ENCODE peak calls at places on chromosome 2, in six cellular contexts. Y is tibial artery; M is tibial nerve; X is GM23338; F is lower lobe of right lung; T is CD8-positive, alpha-beta memory T cell. C is an unnamed sample. For H3K36me3, the result is how much of the 10 kb centered on the place peaks cover.

GRCh38 chr2:230347659-230348305 is 20.8 kb downstream of the SP140L start:
- DNase-seq in F (no peak), X (no peak), T (no peak), Y (no peak), M (no peak), C (no peak)

GRCh38 chr2:71530246-71530986 is 77.1 kb downstream of the DYSF start:
- DNase-seq in X (peak), T (no peak), Y (no peak), F (no peak), M (no peak), C (peak)

GRCh38 chr2:241154915-241155314 is 4.6 kb downstream of the PPP1R7 start:
- DNase-seq in M (no peak), F (no peak), Y (no peak), X (no peak), T (no peak), C (no peak)

GRCh38 chr2:14285812-14286211 is 346.7 kb upstream of the LRATD1 start:
- DNase-seq in T (no peak), X (no peak), M (no peak), F (no peak), Y (no peak), C (no peak)

GRCh38 chr2:208531361-208531760 is 124.8 kb downstream of the PTH2R start:
- DNase-seq in T (no peak), X (no peak), Y (no peak), M (no peak), F (no peak), C (no peak)

GRCh38 chr2:124286089-124286783 is 261.1 kb downstream of the CNTNAP5 start:
- DNase-seq in M (no peak), F (no peak), Y (no peak), T (no peak), X (peak), C (peak)

GRCh38 chr2:86193901-86194567 is 1.2 kb downstream of the IMMT start:
- DNase-seq in X (peak), T (no peak), Y (no peak), F (no peak), M (no peak), C (no peak)

GRCh38 chr2:17043173-17043572 is 377.5 kb upstream of the CYRIA start:
- DNase-seq in X (no peak), T (no peak), Y (no peak), F (no peak), M (no peak), C (no peak)

GRCh38 chr2:178208817-178209216 is 14.5 kb downstream of the OSBPL6 start:
- DNase-seq in M (no peak), T (no peak), X (peak), Y (no peak), F (no peak), C (no peak)

GRCh38 chr2:202069189-202070050 is 3.6 kb upstream of the KIAA2012 start:
- DNase-seq in X (no peak), M (no peak), F (no peak), T (no peak), Y (no peak), C (no peak)

GRCh38 chr2:68441994-68442322 is 25.1 kb downstream of the FBXO48 start:
- DNase-seq in T (no peak), M (no peak), F (no peak), Y (no peak), X (no peak), C (no peak)

GRCh38 chr2:183037281-183037659 is 987 bp downstream of the NCKAP1 start:
- DNase-seq in M (peak), X (no peak), T (no peak), F (no peak), Y (no peak), C (no peak)

GRCh38 chr2:100909571-100909970 is 89.6 kb downstream of the NPAS2 start:
- DNase-seq in F (no peak), M (no peak), Y (no peak), T (no peak), X (no peak), C (no peak)
- H3K4me3 ChIP-seq in F (no peak), M (no peak), Y (no peak), T (no peak), X (no peak), C (no peak)

GRCh38 chr2:189076131-189076530 is 102.0 kb downstream of the COL3A1 start:
- DNase-seq in X (no peak), F (no peak), T (no peak), M (no peak), Y (no peak), C (no peak)
- H3K36me3 ChIP-seq in X (under half), F (under half), T (under half), M (under half), Y (under half), C (half or more)

DNA sequence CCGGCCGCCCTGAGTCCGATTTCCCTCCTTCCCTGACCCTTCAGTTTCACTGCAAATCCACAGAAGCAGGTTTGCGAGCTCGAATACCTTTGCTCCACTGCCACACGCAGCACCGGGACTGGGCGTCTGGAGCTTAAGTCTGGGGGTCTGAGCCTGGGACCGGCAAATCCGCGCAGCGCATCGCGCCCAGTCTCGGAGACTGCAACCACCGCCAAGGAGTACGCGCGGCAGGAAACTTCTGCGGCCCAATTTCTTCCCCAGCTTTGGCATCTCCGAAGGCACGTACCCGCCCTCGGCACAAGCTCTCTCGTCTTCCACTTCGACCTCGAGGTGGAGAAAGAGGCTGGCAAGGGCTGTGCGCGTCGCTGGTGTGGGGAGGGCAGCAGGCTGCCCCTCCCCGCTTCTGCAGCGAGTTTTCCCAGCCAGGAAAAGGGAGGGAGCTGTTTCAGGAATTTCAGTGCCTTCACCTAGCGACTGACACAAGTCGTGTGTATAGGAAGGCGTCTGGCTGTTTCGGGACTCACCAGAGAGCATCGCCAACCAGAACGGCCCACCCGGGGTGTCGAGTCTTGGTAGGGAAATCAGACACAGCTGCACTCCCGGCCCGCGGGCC is 4.6 kb downstream of the SIX2 start:
- DNase-seq in F (no peak), Y (no peak), T (no peak), X (peak), M (no peak), C (no peak)
- H3K4me3 ChIP-seq in F (peak), Y (no peak), T (no peak), X (peak), M (no peak), C (no peak)

GRCh38 chr2:11788725-11789124 is 42.3 kb downstream of the LPIN1 start:
- DNase-seq in T (no peak), X (no peak), F (no peak), Y (no peak), M (no peak), C (no peak)

GRCh38 chr2:11787991-11788390 is 41.6 kb downstream of the LPIN1 start:
- DNase-seq in T (no peak), X (no peak), F (no peak), Y (no peak), M (no peak), C (no peak)

GRCh38 chr2:11786592-11786991 is 40.2 kb downstream of the LPIN1 start:
- DNase-seq in X (no peak), T (no peak), F (no peak), M (no peak), Y (no peak), C (no peak)

GRCh38 chr2:11789243-11789642 is 42.8 kb downstream of the LPIN1 start:
- DNase-seq in T (no peak), X (no peak), M (no peak), F (no peak), Y (no peak), C (no peak)

GRCh38 chr2:11790228-11790627 is 43.8 kb downstream of the LPIN1 start:
- DNase-seq in M (no peak), T (no peak), F (no peak), X (no peak), Y (no peak), C (no peak)
- H3K36me3 ChIP-seq in M (under half), T (half or more), F (half or more), X (under half), Y (half or more), C (half or more)

GRCh38 chr2:159897720-159898119 is 99.7 kb upstream of the CD302 start:
- DNase-seq in M (no peak), X (no peak), T (no peak), Y (no peak), F (no peak), C (no peak)

GRCh38 chr2:159902722-159903121 is 104.7 kb upstream of the CD302 start:
- DNase-seq in T (no peak), F (no peak), M (no peak), X (no peak), Y (no peak), C (no peak)

GRCh38 chr2:159897081-159897480 is 99.1 kb upstream of the CD302 start:
- DNase-seq in X (no peak), M (no peak), F (no peak), T (no peak), Y (no peak), C (no peak)

GRCh38 chr2:159903404-159904126 is 105.6 kb upstream of the CD302 start:
- DNase-seq in Y (peak), M (no peak), X (no peak), T (peak), F (peak), C (peak)

GRCh38 chr2:159900343-159900742 is 102.3 kb upstream of the CD302 start:
- DNase-seq in X (no peak), M (no peak), Y (no peak), T (no peak), F (no peak), C (no peak)
- H3K4me3 ChIP-seq in X (no peak), M (no peak), Y (no peak), T (no peak), F (no peak), C (no peak)

GRCh38 chr2:159227467-159227866 is 59.0 kb downstream of the WDSUB1 start:
- DNase-seq in T (peak), F (no peak), M (no peak), X (no peak), Y (no peak), C (no peak)
- H3K36me3 ChIP-seq in T (under half), F (half or more), M (under half), X (under half), Y (half or more), C (under half)

GRCh38 chr2:136765256-136765735 is at the start of gene THSD7B:
- DNase-seq in X (peak), Y (no peak), M (no peak), F (no peak), T (no peak), C (no peak)

GRCh38 chr2:136764397-136765255 is 719 bp upstream of the THSD7B start:
- DNase-seq in F (no peak), Y (no peak), M (no peak), T (no peak), X (peak), C (no peak)

GRCh38 chr2:136770384-136770783 is 5.0 kb downstream of the THSD7B start:
- DNase-seq in X (peak), T (no peak), F (no peak), Y (no peak), M (no peak), C (no peak)

GRCh38 chr2:136767030-136767429 is 1.7 kb downstream of the THSD7B start:
- DNase-seq in T (no peak), Y (no peak), X (no peak), M (no peak), F (no peak), C (no peak)

GRCh38 chr2:136765736-136766323 is 485 bp downstream of the THSD7B start:
- DNase-seq in M (no peak), X (peak), F (no peak), Y (no peak), T (no peak), C (no peak)
- H3K4me3 ChIP-seq in M (peak), X (peak), F (peak), Y (peak), T (no peak), C (no peak)

DNA sequence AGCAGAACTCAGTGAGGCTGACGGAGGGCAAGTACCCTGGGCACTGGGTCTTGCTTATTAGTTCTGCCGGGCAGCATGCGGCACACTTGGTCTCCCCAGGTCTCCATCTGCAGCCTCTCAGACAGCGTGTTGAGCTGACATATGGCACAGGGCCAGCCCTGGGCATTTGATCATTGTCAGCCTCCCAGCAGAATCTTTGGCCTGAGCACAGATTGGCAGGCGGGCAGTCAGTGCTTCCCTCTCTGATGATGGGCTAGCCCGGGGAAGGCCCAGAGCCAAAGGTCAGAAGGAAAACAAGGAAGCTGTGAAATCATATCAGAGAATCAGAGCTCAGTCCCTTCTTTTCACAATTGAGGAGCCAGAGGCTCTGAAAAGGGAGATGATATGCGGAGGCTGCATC is 150.1 kb upstream of the LRRTM1 start:
- DNase-seq in T (no peak), F (no peak), M (no peak), Y (no peak), X (no peak), C (no peak)
- H3K36me3 ChIP-seq in T (under half), F (under half), M (under half), Y (under half), X (under half), C (under half)

DNA sequence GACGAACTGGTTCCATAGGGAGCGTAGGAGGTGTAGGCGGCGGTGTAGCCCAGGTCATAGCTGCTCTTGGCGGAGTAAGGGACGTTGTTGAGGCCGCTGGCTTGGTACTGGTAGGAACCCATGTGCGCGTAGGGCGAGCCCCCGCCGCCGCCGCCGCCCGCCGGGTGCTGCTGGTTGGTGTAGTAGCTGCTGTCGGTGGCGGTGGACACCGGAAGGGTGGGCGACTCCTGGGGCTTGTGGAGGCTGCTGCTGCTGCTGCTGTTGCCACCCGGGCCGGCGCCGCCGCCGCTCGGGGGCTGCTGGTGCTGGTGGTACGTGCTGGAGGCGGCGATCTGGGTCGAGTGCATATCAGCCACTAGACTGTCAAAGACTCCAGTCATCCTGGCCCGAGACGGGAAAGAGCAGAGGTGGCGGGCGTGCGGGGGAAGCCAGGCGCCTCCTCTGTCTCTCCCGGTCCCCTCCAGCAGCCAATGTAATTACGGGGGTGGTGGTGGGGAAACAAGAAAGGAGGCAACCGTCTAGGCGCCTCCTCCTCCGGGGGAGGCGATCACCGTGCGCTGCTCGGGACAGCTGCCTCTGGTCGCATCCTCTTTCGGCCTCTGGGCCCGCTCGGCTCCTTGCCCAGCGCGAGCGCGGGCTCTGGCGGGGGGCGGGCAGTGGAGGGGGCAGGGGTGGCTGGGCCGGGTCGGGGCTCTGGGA is 392 bp downstream of the DLX2 start:
- DNase-seq in Y (no peak), M (no peak), F (no peak), X (no peak), T (peak), C (peak)
- H3K4me3 ChIP-seq in Y (peak), M (peak), F (peak), X (peak), T (peak), C (peak)

GRCh38 chr2:74091391-74091790 is 56.3 kb downstream of the BOLA3 start:
- DNase-seq in F (no peak), M (no peak), Y (no peak), T (no peak), X (no peak), C (no peak)
- H3K36me3 ChIP-seq in F (half or more), M (under half), Y (half or more), T (half or more), X (under half), C (under half)

C was measured in MG63.